ENCODE peak calls at places on chromosomes 13 and 19, in seven cellular contexts. O is stimulated activated naive CD8-positive, alpha-beta T cell treated with anti-CD3 and anti-CD28 coated beads, Interleukin-15, Interleukin-2, amounts not matched to agents 100 U/mL and 50 U/mL, for 24 hours; W is endothelial cell; Q is AG08396; E is nucleus accumbens; C is NCI-H1930; Y is stimulated activated CD8-positive, alpha-beta memory T cell treated with anti-CD3 and anti-CD28 coated beads, Interleukin-12 subunit alpha, Interleukin-12 subunit beta, amount 100 ng/mL, for 1 hour. L is an unnamed sample.

GRCh38 chr19:374886-375235 is 30.3 kb upstream of the MIER2 start:
- DNase-seq in E (no peak), O (no peak), Y (no peak), Q (no peak), C (no peak), W (no peak), L (no peak)

GRCh38 chr19:42224940-42225717 is 5.0 kb downstream of the ZNF526 start:
- DNase-seq in W (no peak), Q (no peak), C (no peak), E (no peak), O (no peak), Y (no peak), L (no peak)

GRCh38 chr19:14149509-14149994 is 13.2 kb upstream of the ASF1B start:
- DNase-seq in O (peak), E (peak), Y (peak), Q (peak), C (no peak), W (no peak), L (peak)

GRCh38 chr19:38251564-38252051 is 4.6 kb downstream of the PPP1R14A start:
- DNase-seq in O (no peak), Y (no peak), Q (no peak), E (no peak), W (no peak), C (no peak), L (no peak)

GRCh38 chr13:73450583-73450982 is 391.8 kb downstream of the KLF5 start:
- DNase-seq in E (no peak), Y (no peak), Q (no peak), W (no peak), C (no peak), O (no peak), L (no peak)

GRCh38 chr19:2523630-2524311 is 47.8 kb downstream of the GADD45B start:
- DNase-seq in W (no peak), C (no peak), E (no peak), Y (no peak), Q (peak), O (no peak), L (peak)

GRCh38 chr19:39645800-39646411 is 9.8 kb upstream of the LGALS16 start:
- DNase-seq in E (no peak), Y (no peak), W (peak), Q (peak), O (peak), C (no peak), L (no peak)

GRCh38 chr19:35055715-35056179 is 14.2 kb downstream of the HPN start:
- DNase-seq in O (no peak), C (peak), E (no peak), Y (no peak), Q (no peak), W (no peak), L (no peak)

GRCh38 chr13:45220403-45220802 is 19.6 kb upstream of the KCTD4 start:
- DNase-seq in Q (no peak), E (no peak), C (no peak), Y (no peak), O (no peak), W (no peak), L (no peak)

GRCh38 chr13:71524245-71525002 is 342.6 kb downstream of the DACH1 start:
- DNase-seq in Y (no peak), O (no peak), W (no peak), Q (no peak), E (no peak), C (no peak), L (no peak)

GRCh38 chr13:79765331-79765730 is 284.4 kb downstream of the NDFIP2 start:
- DNase-seq in W (no peak), Q (no peak), O (no peak), E (no peak), Y (no peak), C (no peak), L (no peak)

GRCh38 chr13:72638059-72638815 is 89.2 kb downstream of the MZT1 start:
- DNase-seq in W (no peak), Y (no peak), E (no peak), O (no peak), C (no peak), Q (no peak), L (no peak)

GRCh38 chr13:97222934-97223710 is 989 bp downstream of the MBNL2 start:
- DNase-seq in Y (no peak), Q (no peak), E (peak), O (no peak), C (no peak), W (no peak), L (no peak)

GRCh38 chr19:37874784-37875183 is 31.6 kb downstream of the WDR87 start:
- DNase-seq in Y (no peak), O (no peak), W (no peak), E (no peak), C (no peak), Q (no peak), L (no peak)

GRCh38 chr13:83752141-83752540 is 130.1 kb downstream of the SLITRK1 start:
- DNase-seq in C (no peak), Y (no peak), O (no peak), W (no peak), E (no peak), Q (no peak), L (no peak)

GRCh38 chr13:29548722-29549446 is 46.6 kb downstream of the SLC7A1 start:
- DNase-seq in Q (no peak), O (no peak), W (no peak), C (no peak), Y (no peak), E (no peak), L (no peak)

GRCh38 chr13:66040506-66040905 is 1189.6 kb downstream of the PCDH9 start:
- DNase-seq in Y (no peak), O (no peak), E (no peak), C (no peak), W (no peak), Q (no peak), L (no peak)

GRCh38 chr19:30165228-30165813 is 206.9 kb upstream of the ZNF536 start:
- DNase-seq in W (no peak), Y (no peak), Q (no peak), C (no peak), O (no peak), E (no peak), L (no peak)

GRCh38 chr19:39413269-39413902 is 917 bp downstream of the PLEKHG2 start:
- DNase-seq in E (no peak), Q (peak), Y (no peak), W (peak), O (no peak), C (peak), L (no peak)

GRCh38 chr19:32189956-32190706 is 155.3 kb upstream of the ZNF507 start:
- DNase-seq in O (no peak), Y (no peak), E (no peak), Q (no peak), C (no peak), W (no peak), L (no peak)

GRCh38 chr19:36460046-36460445 is 29.3 kb downstream of the ZNF566 start:
- DNase-seq in C (no peak), O (no peak), Q (no peak), Y (no peak), E (no peak), W (no peak), L (no peak)

GRCh38 chr13:29947839-29948238 is 97.4 kb upstream of the UBL3 start:
- DNase-seq in Y (no peak), Q (no peak), E (no peak), W (no peak), C (no peak), O (no peak), L (no peak)

GRCh38 chr13:100636004-100636403 is 38.6 kb downstream of the TMTC4 start:
- DNase-seq in W (no peak), E (no peak), Q (no peak), C (no peak), O (no peak), Y (no peak), L (no peak)

GRCh38 chr19:39735688-39736087 is 2.1 kb downstream of the CLC start:
- DNase-seq in W (no peak), Q (no peak), E (no peak), C (no peak), O (no peak), Y (no peak), L (no peak)

GRCh38 chr19:53553865-53554791 is 16.2 kb downstream of the ZNF331 start:
- DNase-seq in Q (peak), W (peak), C (peak), Y (peak), O (peak), E (peak), L (peak)

GRCh38 chr13:98004107-98004506 is 50.6 kb downstream of the IPO5 start:
- DNase-seq in O (no peak), Q (peak), C (no peak), E (no peak), Y (no peak), W (no peak), L (no peak)

GRCh38 chr19:16117594-16118033 is 5.9 kb downstream of the RAB8A start:
- DNase-seq in C (no peak), Q (no peak), Y (no peak), W (no peak), E (no peak), O (peak), L (no peak)

GRCh38 chr19:56348289-56348877 is 33.7 kb upstream of the ZSCAN5A start:
- DNase-seq in W (no peak), Q (no peak), O (peak), C (no peak), E (no peak), Y (no peak), L (no peak)

GRCh38 chr13:89695343-89696257 is 1651.9 kb upstream of the MIR17HG start:
- DNase-seq in E (peak), Q (no peak), C (peak), Y (no peak), O (peak), W (peak), L (peak)

GRCh38 chr19:2624537-2625091 is 77.9 kb downstream of the GNG7 start:
- DNase-seq in C (peak), O (no peak), W (no peak), Q (no peak), Y (no peak), E (no peak), L (no peak)

GRCh38 chr19:51681286-51681956 is 11.7 kb upstream of the SPACA6 start:
- DNase-seq in Y (no peak), E (no peak), Q (no peak), W (no peak), C (no peak), O (no peak), L (no peak)

GRCh38 chr13:99062593-99062992 is 84.7 kb upstream of the DOCK9 start:
- DNase-seq in W (peak), C (no peak), E (no peak), Q (no peak), O (no peak), Y (no peak), L (no peak)

GRCh38 chr13:30957258-30957943 is 24.9 kb downstream of the TEX26 start:
- DNase-seq in E (no peak), C (no peak), W (no peak), Y (no peak), Q (no peak), O (no peak), L (no peak)

GRCh38 chr13:99426426-99426825 is 74.8 kb upstream of the TM9SF2 start:
- DNase-seq in E (no peak), Y (no peak), W (no peak), C (no peak), O (no peak), Q (no peak), L (no peak)

GRCh38 chr13:30804474-30804873 is 69.1 kb downstream of the ALOX5AP start:
- DNase-seq in C (no peak), Y (no peak), Q (no peak), E (no peak), W (peak), O (no peak), L (no peak)

GRCh38 chr13:111914241-111915103 is 152.5 kb upstream of the SOX1 start:
- DNase-seq in O (no peak), E (no peak), W (no peak), Y (no peak), C (no peak), Q (no peak), L (no peak)

GRCh38 chr13:66657165-66657895 is 572.8 kb downstream of the PCDH9 start:
- DNase-seq in Q (peak), W (no peak), C (no peak), O (no peak), E (no peak), Y (no peak), L (peak)

GRCh38 chr19:40650749-40651305 is 39.6 kb downstream of the NUMBL start:
- DNase-seq in W (no peak), E (no peak), C (no peak), Y (no peak), O (no peak), Q (peak), L (no peak)

L was measured in occipital lobe.